ENCODE peak calls at places on chromosomes 7 and 10, in five cellular contexts. R is HCT116, F is SK-N-SH, Y is A549, E is HepG2. N is an unnamed sample.

GRCh38 chr7:45187089-45187945 is 29.7 kb downstream of the RAMP3 start:
- DNase-seq in R (no peak), F (no peak), Y (no peak), E (no peak), N (no peak)

GRCh38 chr7:76507723-76508406 is 2.5 kb upstream of the UPK3B start:
- DNase-seq in R (no peak), F (no peak), Y (no peak), E (no peak), N (peak; percentile 1)

GRCh38 chr7:3912291-3912690 is 611.2 kb downstream of the SDK1 start:
- DNase-seq in R (no peak), F (no peak), Y (no peak), E (no peak), N (no peak)

GRCh38 chr10:689433-690226 is at the start of gene DIP2C:
- DNase-seq in R (peak; percentile 16), F (peak; percentile 99), Y (peak; percentile 83), E (peak; percentile 16), N (peak; percentile 41)

GRCh38 chr7:137935849-137936508 is 65.9 kb downstream of the CREB3L2 start:
- DNase-seq in R (no peak), F (no peak), Y (no peak), E (no peak), N (peak; percentile 40)

GRCh38 chr10:44966816-44967509 is 7.4 kb downstream of the RASSF4 start:
- DNase-seq in R (no peak), F (no peak), Y (no peak), E (no peak), N (no peak)

GRCh38 chr10:1089017-1089689 is 33.0 kb downstream of the WDR37 start:
- DNase-seq in R (no peak), F (no peak), Y (no peak), E (no peak), N (no peak)

GRCh38 chr10:178208-178607 is 43.0 kb downstream of the ZMYND11 start:
- DNase-seq in R (peak; percentile 1), F (peak; percentile 36), Y (peak; percentile 30), E (peak; percentile 14), N (peak; percentile 66)

GRCh38 chr10:69769395-69769989 is 32.2 kb upstream of the COL13A1 start:
- DNase-seq in R (peak; percentile 40), F (no peak), Y (peak; percentile 84), E (no peak), N (peak; percentile 60)

GRCh38 chr10:17454181-17454800 is at the start of gene ST8SIA6:
- DNase-seq in R (no peak), F (peak; percentile 86), Y (peak; percentile 58), E (no peak), N (peak; percentile 66)

GRCh38 chr10:17454801-17455520 is 566 bp upstream of the ST8SIA6 start:
- DNase-seq in R (peak; percentile 64), F (peak; percentile 13), Y (no peak), E (no peak), N (no peak)

GRCh38 chr10:17453377-17454091 is 861 bp downstream of the ST8SIA6 start:
- DNase-seq in R (no peak), F (peak; percentile 68), Y (peak; percentile 37), E (no peak), N (peak; percentile 52)

GRCh38 chr10:17452060-17452894 is 2.1 kb downstream of the ST8SIA6 start:
- DNase-seq in R (no peak), F (no peak), Y (no peak), E (no peak), N (no peak)

DNA sequence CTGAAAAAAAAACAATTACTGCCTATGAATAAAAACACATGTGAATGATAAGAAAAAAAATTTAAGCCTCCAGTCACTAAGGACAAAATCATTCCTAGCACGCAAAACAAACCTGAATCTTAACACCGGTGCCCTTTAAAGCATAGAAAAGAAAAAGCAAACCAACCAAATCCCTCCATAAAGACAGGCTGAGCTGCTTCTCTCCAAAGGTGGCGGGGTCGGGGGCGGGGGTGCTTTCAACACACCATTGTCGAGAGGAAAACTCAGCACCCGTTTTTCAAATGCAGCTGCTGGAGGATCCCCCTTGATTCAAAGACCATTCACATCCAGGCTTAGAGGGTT is 1.4 kb downstream of the ST8SIA6 start:
- DNase-seq in R (no peak), F (no peak), Y (peak; percentile 27), E (no peak), N (no peak)
- H3K4me2 ChIP-seq in R (peak overlapping the region; percentile 94), F (peak overlapping the region; percentile 83), Y (peak overlapping the region; percentile 100), E (no peak overlapping the region), N (peak overlapping the region; percentile 38)

GRCh38 chr7:29975564-29975963 is 14.0 kb downstream of the SCRN1 start:
- DNase-seq in R (no peak), F (no peak), Y (no peak), E (no peak), N (no peak)
- TF ChIP-seq MAX in R (no peak), F (no peak), Y (no peak), E (no peak), N (no peak)

DNA sequence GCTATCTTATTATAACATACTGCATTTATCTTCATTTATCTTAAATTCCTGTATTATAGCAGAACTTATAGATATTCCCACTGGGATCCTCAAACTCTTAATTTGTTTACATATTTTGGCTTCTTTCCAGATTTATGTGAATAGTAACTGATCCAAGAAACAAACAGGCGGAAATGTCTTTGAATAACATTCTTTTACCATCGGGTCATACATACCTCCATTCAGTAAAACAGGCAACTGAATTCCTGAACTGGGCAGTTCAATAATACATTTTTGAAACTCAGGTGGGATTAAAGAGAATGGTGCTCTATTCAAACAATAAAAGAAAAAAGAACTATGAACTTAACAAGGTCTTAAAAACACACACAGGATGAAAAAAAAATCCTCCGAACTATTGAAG is 337.4 kb downstream of the CRPPA start:
- DNase-seq in R (peak; percentile 56), F (no peak), Y (peak; percentile 31), E (no peak), N (peak; percentile 85)
- H3K4me2 ChIP-seq in R (peak overlapping the region; percentile 51), F (no peak overlapping the region), Y (peak overlapping the region; percentile 53), E (no peak overlapping the region), N (peak overlapping the region; percentile 70)

GRCh38 chr7:36283171-36283570 is 106.5 kb upstream of the ANLN start:
- DNase-seq in R (no peak), F (no peak), Y (no peak), E (no peak), N (no peak)
- TF ChIP-seq MAX in R (no peak), F (no peak), Y (no peak), E (no peak), N (no peak)

GRCh38 chr7:154182361-154182760 is 130.2 kb downstream of the DPP6 start:
- DNase-seq in R (no peak), F (peak; percentile 44), Y (no peak), E (no peak), N (no peak)
- H3K4me2 ChIP-seq in R (no peak overlapping the region), F (no peak overlapping the region), Y (no peak overlapping the region), E (no peak overlapping the region), N (no peak overlapping the region)

DNA sequence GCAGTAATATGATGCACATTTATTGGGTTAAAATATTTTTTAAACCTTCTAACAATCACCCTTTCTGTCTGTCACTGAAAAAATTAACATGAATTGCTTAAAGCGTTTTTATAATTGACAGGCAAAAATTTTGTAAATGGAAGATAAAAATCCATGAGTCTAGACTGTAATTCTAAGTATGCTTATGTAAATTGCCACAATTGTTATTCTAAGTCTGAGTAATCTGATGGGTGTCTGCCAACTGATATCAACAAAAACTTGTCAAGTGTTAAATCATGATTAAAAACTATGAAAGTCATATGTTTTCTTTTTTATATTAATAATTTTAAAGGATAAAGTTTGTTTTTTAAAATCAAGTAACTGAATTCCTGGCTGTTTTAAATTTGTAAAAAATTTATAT is 208.2 kb downstream of the CDK14 start:
- DNase-seq in R (no peak), F (no peak), Y (no peak), E (no peak), N (peak; percentile 82)
- TF ChIP-seq MAX in R (no peak), F (no peak), Y (no peak), E (no peak), N (no peak)

GRCh38 chr7:144817001-144817400 is 18.9 kb downstream of the TPK1 start:
- DNase-seq in R (no peak), F (no peak), Y (no peak), E (no peak), N (no peak)

GRCh38 chr7:144819566-144819965 is 16.3 kb downstream of the TPK1 start:
- DNase-seq in R (no peak), F (no peak), Y (no peak), E (no peak), N (no peak)

GRCh38 chr7:144821069-144821468 is 14.8 kb downstream of the TPK1 start:
- DNase-seq in R (no peak), F (no peak), Y (no peak), E (no peak), N (no peak)

GRCh38 chr7:144820557-144820956 is 15.3 kb downstream of the TPK1 start:
- DNase-seq in R (no peak), F (no peak), Y (no peak), E (no peak), N (no peak)

GRCh38 chr7:144818516-144818915 is 17.3 kb downstream of the TPK1 start:
- DNase-seq in R (no peak), F (no peak), Y (no peak), E (no peak), N (peak; percentile 46)
- H3K4me2 ChIP-seq in R (no peak overlapping the region), F (no peak overlapping the region), Y (no peak overlapping the region), E (no peak overlapping the region), N (no peak overlapping the region)